ENCODE peak calls at places on chromosomes 2 and 18, in ten cellular contexts. B is spleen; Y is left lung; O is neural progenitor cell; S is cardiac muscle cell; V is IMR-90; W is HCT116; U is keratinocyte; P is A549; L is CD8-positive, alpha-beta T cell. F is an unnamed sample.
A peak's percentile ranks its signal among the peaks of the same experiment; 100 is the strongest.

GRCh38 chr2:170421175-170421687 is 243.3 kb downstream of the MYO3B start:
- DNase-seq in B (no peak), Y (no peak), O (no peak), S (no peak), V (no peak), W (no peak), U (no peak), P (no peak), L (no peak), F (peak; percentile 53)

GRCh38 chr2:107932986-107933385 is 53.3 kb upstream of the SLC5A7 start:
- DNase-seq in B (no peak), Y (no peak), O (peak; percentile 32), S (peak; percentile 27), V (peak; percentile 8), W (no peak), U (no peak), P (no peak), L (no peak), F (peak; percentile 77)

GRCh38 chr2:160293401-160293911 is 93.4 kb upstream of the ITGB6 start:
- DNase-seq in B (no peak), Y (peak; percentile 44), O (no peak), S (no peak), V (peak; percentile 94), W (no peak), U (peak; percentile 89), P (no peak), L (no peak), F (peak; percentile 90)

GRCh38 chr2:27042985-27043634 is 8.4 kb upstream of the AGBL5 start:
- DNase-seq in B (peak; percentile 19), Y (no peak), O (no peak), S (no peak), V (peak; percentile 78), W (no peak), U (no peak), P (no peak), L (no peak), F (no peak)

GRCh38 chr2:181953773-181954537 is 31.7 kb upstream of the PPP1R1C start:
- DNase-seq in B (peak; percentile 77), Y (peak; percentile 53), O (peak; percentile 90), S (peak; percentile 91), V (peak; percentile 62), W (peak; percentile 83), U (no peak), P (peak; percentile 55), L (peak; percentile 61), F (peak; percentile 80)

GRCh38 chr2:33241581-33241980 is 234.9 kb upstream of the RASGRP3 start:
- DNase-seq in B (no peak), Y (no peak), O (no peak), S (peak; percentile 23), V (no peak), W (no peak), U (no peak), P (no peak), L (no peak), F (no peak)

GRCh38 chr18:6202861-6203260 is 211.8 kb downstream of the L3MBTL4 start:
- DNase-seq in B (no peak), Y (no peak), O (no peak), S (no peak), V (no peak), W (no peak), U (no peak), P (no peak), L (no peak), F (no peak)

GRCh38 chr2:9384521-9384920 is 38.8 kb downstream of the ITGB1BP1 start:
- DNase-seq in B (peak; percentile 25), Y (no peak), O (no peak), S (no peak), V (no peak), W (no peak), U (no peak), P (no peak), L (no peak), F (no peak)

GRCh38 chr2:125073440-125073839 is 1048.4 kb downstream of the CNTNAP5 start:
- DNase-seq in B (no peak), Y (no peak), O (no peak), S (no peak), V (no peak), W (no peak), U (no peak), P (no peak), L (no peak), F (no peak)

GRCh38 chr2:50515638-50516037 is 516.3 kb downstream of the NRXN1 start:
- DNase-seq in B (no peak), Y (no peak), O (no peak), S (no peak), V (no peak), W (no peak), U (no peak), P (no peak), L (no peak), F (no peak)
- H3K9me3 ChIP-seq in B (no peaks in the 10 kb centered on the region), Y (no peaks in the 10 kb centered on the region), O (no peaks in the 10 kb centered on the region), S (no peaks in the 10 kb centered on the region), V (no peaks in the 10 kb centered on the region), W (no peaks in the 10 kb centered on the region), U (no peaks in the 10 kb centered on the region), P (no peaks in the 10 kb centered on the region), L (no peaks in the 10 kb centered on the region), F (no peaks in the 10 kb centered on the region)

GRCh38 chr2:64277101-64277849 is 133.1 kb upstream of the PELI1 start:
- DNase-seq in B (no peak), Y (no peak), O (no peak), S (no peak), V (no peak), W (no peak), U (no peak), P (no peak), L (no peak), F (no peak)
- H3K4me3 ChIP-seq in B (no peak overlapping the region), Y (peak overlapping the region; percentile 42), O (no peak overlapping the region), S (no peak overlapping the region), V (no peak overlapping the region), W (no peak overlapping the region), U (no peak overlapping the region), P (no peak overlapping the region), L (no peak overlapping the region), F (peak overlapping the region; percentile 21)

GRCh38 chr18:49029628-49030027 is 78.9 kb upstream of the SMAD7 start:
- DNase-seq in B (no peak), Y (no peak), O (no peak), S (no peak), V (no peak), W (no peak), U (no peak), P (no peak), L (no peak), F (no peak)

GRCh38 chr18:49030138-49030537 is 79.4 kb upstream of the SMAD7 start:
- DNase-seq in B (no peak), Y (no peak), O (no peak), S (no peak), V (no peak), W (no peak), U (no peak), P (no peak), L (no peak), F (no peak)

GRCh38 chr18:49032189-49032584 is 81.4 kb upstream of the SMAD7 start:
- DNase-seq in B (no peak), Y (no peak), O (no peak), S (no peak), V (no peak), W (no peak), U (no peak), P (no peak), L (no peak), F (no peak)

GRCh38 chr18:49030692-49031443 is 80.1 kb upstream of the SMAD7 start:
- DNase-seq in B (no peak), Y (no peak), O (no peak), S (no peak), V (no peak), W (no peak), U (no peak), P (no peak), L (no peak), F (peak; percentile 62)

DNA sequence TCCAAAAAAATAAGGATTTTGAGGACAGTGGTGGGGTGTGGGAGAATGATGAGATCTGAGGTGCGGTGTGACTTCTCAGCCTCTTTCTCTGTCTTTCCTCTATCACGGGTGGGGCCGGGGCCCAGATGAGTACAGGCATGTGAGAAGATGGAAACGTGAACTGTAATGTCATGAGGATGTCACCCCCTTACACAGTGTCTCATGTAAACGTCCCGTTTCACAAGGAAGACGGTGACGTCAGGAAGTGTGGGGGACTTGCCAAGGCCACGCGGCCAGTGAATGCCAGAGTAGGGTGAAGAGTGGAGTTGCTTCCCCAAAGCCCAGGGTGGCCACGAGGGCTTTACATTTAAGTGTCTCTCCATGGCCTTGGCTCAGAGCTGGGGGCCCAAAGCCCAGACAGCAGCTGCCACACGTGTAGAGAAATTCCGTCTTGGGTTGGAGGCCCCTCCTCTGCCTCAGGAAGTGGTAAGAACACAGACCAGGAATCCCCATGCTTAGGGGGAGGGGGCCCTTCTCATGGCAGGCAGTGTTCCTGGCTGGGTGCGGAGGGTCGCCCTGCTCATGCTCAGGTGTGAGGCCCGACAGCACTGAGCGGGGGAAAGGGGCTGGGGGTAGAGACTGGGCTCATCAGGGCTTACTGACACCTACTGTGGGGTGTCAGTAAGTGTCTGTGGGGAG is 80.9 kb upstream of the SMAD7 start:
- DNase-seq in B (no peak), Y (peak; percentile 59), O (no peak), S (no peak), V (no peak), W (no peak), U (no peak), P (no peak), L (peak; percentile 62), F (no peak)
- H3K9me3 ChIP-seq in B (peaks cover 3% of the 10 kb centered on the region), Y (no peaks in the 10 kb centered on the region), O (no peaks in the 10 kb centered on the region), S (no peaks in the 10 kb centered on the region), V (peaks cover 4% of the 10 kb centered on the region), W (no peaks in the 10 kb centered on the region), U (no peaks in the 10 kb centered on the region), P (peaks cover 4% of the 10 kb centered on the region), L (no peaks in the 10 kb centered on the region), F (peaks cover 5% of the 10 kb centered on the region)

GRCh38 chr18:47748093-47748796 is 182.2 kb downstream of the SMAD2 start:
- DNase-seq in B (no peak), Y (no peak), O (no peak), S (no peak), V (no peak), W (no peak), U (no peak), P (no peak), L (no peak), F (no peak)
- H3K4me3 ChIP-seq in B (no peak overlapping the region), Y (no peak overlapping the region), O (no peak overlapping the region), S (no peak overlapping the region), V (no peak overlapping the region), W (no peak overlapping the region), U (no peak overlapping the region), P (no peak overlapping the region), L (peak overlapping the region; percentile 21), F (no peak overlapping the region)